ENCODE peak calls at places on chromosomes 2 and 18, in four cellular contexts. W, L, G and X are unnamed samples.

GRCh38 chr18:73669299-73669698 is 478.3 kb downstream of the FBXO15 start:
- DNase-seq in W (no peak), L (no peak), G (no peak), X (no peak)

GRCh38 chr2:208318127-208318526 is 52.1 kb downstream of the PIKFYVE start:
- DNase-seq in W (no peak), L (no peak), G (no peak), X (no peak)

GRCh38 chr2:47009368-47009767 is 93.8 kb upstream of the MCFD2 start:
- DNase-seq in W (no peak), L (no peak), G (no peak), X (no peak)

GRCh38 chr2:187055463-187055862 is 206.5 kb upstream of the ZSWIM2 start:
- DNase-seq in W (no peak), L (no peak), G (peak; percentile 12), X (no peak)

GRCh38 chr2:35428548-35428947 is 927.0 kb upstream of the CRIM1 start:
- DNase-seq in W (peak; percentile 18), L (no peak), G (peak; percentile 11), X (peak; percentile 2)

GRCh38 chr18:74310411-74310810 is 5.2 kb upstream of the C18orf63 start:
- DNase-seq in W (no peak), L (no peak), G (peak; percentile 65), X (peak; percentile 39)

GRCh38 chr2:236551843-236552542 is 17.6 kb upstream of the ACKR3 start:
- DNase-seq in W (no peak), L (no peak), G (no peak), X (no peak)

GRCh38 chr2:144131042-144131441 is 388.9 kb downstream of the ZEB2 start:
- DNase-seq in W (no peak), L (no peak), G (peak; percentile 29), X (no peak)

GRCh38 chr2:47631840-47632398 is 151.0 kb upstream of the MSH6 start:
- DNase-seq in W (peak; percentile 85), L (no peak), G (peak; percentile 71), X (peak; percentile 27)

GRCh38 chr2:205644018-205644417 is 38.3 kb upstream of the NRP2 start:
- DNase-seq in W (no peak), L (no peak), G (peak; percentile 61), X (no peak)

GRCh38 chr18:54613174-54613573 is 22.1 kb downstream of the DYNAP start:
- DNase-seq in W (no peak), L (no peak), G (no peak), X (no peak)

GRCh38 chr2:179884193-179884592 is 22.8 kb upstream of the ZNF385B start:
- DNase-seq in W (no peak), L (no peak), G (no peak), X (no peak)

GRCh38 chr2:133086176-133086575 is 416.2 kb upstream of the LYPD1 start:
- DNase-seq in W (no peak), L (no peak), G (no peak), X (no peak)

GRCh38 chr2:98665638-98666037 is 57.2 kb downstream of the UNC50 start:
- DNase-seq in W (no peak), L (no peak), G (no peak), X (no peak)

GRCh38 chr2:121860033-121860810 is 104.8 kb downstream of the TSN start:
- DNase-seq in W (no peak), L (no peak), G (peak; percentile 85), X (peak; percentile 62)

GRCh38 chr2:10229462-10230099 is 73.1 kb upstream of the HPCAL1 start:
- DNase-seq in W (no peak), L (peak; percentile 18), G (no peak), X (no peak)

GRCh38 chr18:22613058-22613690 is 195.5 kb upstream of the CTAGE1 start:
- DNase-seq in W (peak; percentile 41), L (no peak), G (no peak), X (no peak)

GRCh38 chr2:71385008-71385407 is 53.4 kb downstream of the ZNF638 start:
- DNase-seq in W (no peak), L (no peak), G (peak; percentile 63), X (peak; percentile 3)

GRCh38 chr2:178282075-178282474 is 87.8 kb downstream of the OSBPL6 start:
- DNase-seq in W (peak; percentile 60), L (no peak), G (peak; percentile 66), X (no peak)

GRCh38 chr2:81324046-81324445 is 1019.5 kb upstream of the LRRTM1 start:
- DNase-seq in W (no peak), L (no peak), G (no peak), X (no peak)

GRCh38 chr18:28802546-28802945 is 625.6 kb upstream of the CDH2 start:
- DNase-seq in W (no peak), L (no peak), G (no peak), X (no peak)

GRCh38 chr2:196123679-196124373 is 47.6 kb downstream of the STK17B start:
- DNase-seq in W (no peak), L (no peak), G (no peak), X (no peak)
- H3K27ac ChIP-seq in W (no peak overlapping the region), L (no peak overlapping the region), G (no peak overlapping the region), X (no peak overlapping the region)

DNA sequence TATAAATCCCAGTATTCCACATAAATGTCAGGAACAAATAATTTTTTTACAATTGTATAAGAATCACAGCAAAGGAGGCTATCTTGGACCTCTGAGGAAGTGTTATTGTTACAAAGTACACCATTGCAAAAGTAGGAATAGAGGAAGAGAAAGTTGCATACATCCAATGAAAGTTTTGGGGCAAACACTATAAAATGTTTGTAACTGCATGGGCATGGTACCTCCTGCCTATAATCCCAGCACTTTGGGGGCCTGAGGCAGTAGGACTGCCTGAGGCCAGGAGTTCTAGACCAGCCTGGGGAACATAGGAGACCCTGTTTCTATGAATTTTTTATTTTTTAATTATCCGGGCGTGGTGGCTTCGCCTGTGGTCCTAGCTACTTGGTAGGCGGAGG is 755 bp upstream of the MEMO1 start:
- DNase-seq in W (no peak), L (no peak), G (no peak), X (no peak)
- H3K27ac ChIP-seq in W (peak overlapping the region; percentile 74), L (no peak overlapping the region), G (peak overlapping the region; percentile 46), X (peak overlapping the region; percentile 91)

GRCh38 chr2:68719912-68720311 is 14.7 kb upstream of the ARHGAP25 start:
- DNase-seq in W (no peak), L (no peak), G (no peak), X (no peak)

GRCh38 chr2:68715353-68716041 is 19.1 kb upstream of the ARHGAP25 start:
- DNase-seq in W (peak; percentile 37), L (peak; percentile 42), G (peak; percentile 62), X (no peak)

GRCh38 chr2:68716948-68717661 is 17.5 kb upstream of the ARHGAP25 start:
- DNase-seq in W (no peak), L (no peak), G (no peak), X (no peak)

GRCh38 chr2:68714866-68715265 is 19.7 kb upstream of the ARHGAP25 start:
- DNase-seq in W (no peak), L (no peak), G (no peak), X (no peak)

DNA sequence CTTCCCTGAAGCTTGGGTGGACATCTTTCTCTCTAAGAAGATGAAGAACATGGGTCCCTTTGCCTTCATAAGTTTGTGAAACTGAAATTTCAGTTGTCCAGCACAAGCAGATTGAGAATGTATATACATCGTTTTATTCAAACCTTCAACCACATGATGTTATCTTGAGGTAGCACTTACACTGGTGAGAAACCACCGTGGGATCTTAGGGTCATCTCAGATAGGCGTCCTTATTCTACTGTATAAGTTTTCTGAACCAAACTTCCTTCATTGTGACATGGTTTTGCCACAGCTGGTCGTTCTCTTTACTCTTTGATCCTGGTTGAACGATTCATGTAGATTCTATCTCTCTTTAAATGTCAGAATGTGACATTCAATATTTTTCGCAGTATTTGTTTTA is 18.1 kb upstream of the ARHGAP25 start:
- DNase-seq in W (no peak), L (no peak), G (no peak), X (no peak)
- H3K27ac ChIP-seq in W (no peak overlapping the region), L (no peak overlapping the region), G (no peak overlapping the region), X (no peak overlapping the region)

DNA sequence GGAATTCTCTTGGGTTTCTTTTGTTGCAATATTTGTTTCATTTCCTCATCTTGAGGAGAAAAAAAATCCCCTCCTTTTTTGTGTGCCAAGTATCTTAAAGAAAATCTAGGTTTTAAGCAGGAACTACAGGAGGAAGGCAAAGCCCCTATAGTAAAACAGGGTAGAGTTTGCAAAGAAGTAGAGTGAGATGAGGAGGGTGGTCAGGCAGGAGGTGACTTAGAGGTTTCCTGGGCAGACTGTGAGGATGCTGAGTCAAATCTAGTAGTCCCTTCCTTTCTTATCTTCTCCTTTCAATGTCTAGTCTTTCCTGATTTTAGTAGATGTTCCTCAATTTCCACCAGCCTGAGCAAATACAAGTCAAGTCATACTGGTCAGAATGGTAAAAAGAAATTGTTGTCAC is 222.5 kb downstream of the PMAIP1 start:
- DNase-seq in W (no peak), L (no peak), G (no peak), X (no peak)
- H3K27ac ChIP-seq in W (no peak overlapping the region), L (no peak overlapping the region), G (no peak overlapping the region), X (no peak overlapping the region)

GRCh38 chr2:32832400-32832799 is 114.4 kb upstream of the LTBP1 start:
- DNase-seq in W (no peak), L (no peak), G (no peak), X (no peak)

GRCh38 chr2:32835148-32835547 is 111.6 kb upstream of the LTBP1 start:
- DNase-seq in W (no peak), L (no peak), G (no peak), X (no peak)

GRCh38 chr2:32836961-32837360 is 109.8 kb upstream of the LTBP1 start:
- DNase-seq in W (no peak), L (no peak), G (no peak), X (no peak)

GRCh38 chr2:32833709-32834108 is 113.0 kb upstream of the LTBP1 start:
- DNase-seq in W (no peak), L (no peak), G (no peak), X (no peak)

DNA sequence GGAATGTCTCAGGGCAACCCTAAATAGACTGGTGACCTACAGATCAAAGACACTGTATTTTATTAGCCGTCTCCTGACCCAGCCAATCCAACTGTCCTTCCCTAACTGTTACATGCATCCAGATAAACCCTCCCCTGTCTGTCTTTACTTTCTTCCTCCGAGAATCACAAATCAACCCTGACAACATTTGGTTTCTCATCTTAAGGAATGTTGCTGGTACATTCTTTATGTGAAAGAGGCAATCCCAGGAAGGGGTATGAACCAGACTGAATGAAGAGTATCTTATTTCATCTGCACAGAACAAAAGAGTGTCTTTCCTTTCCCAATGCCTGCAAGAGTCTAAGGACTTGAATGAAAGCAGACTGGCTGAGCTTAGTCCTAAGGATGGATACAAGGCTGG is 113.9 kb upstream of the LTBP1 start:
- DNase-seq in W (peak; percentile 6), L (no peak), G (no peak), X (no peak)
- H3K27ac ChIP-seq in W (no peak overlapping the region), L (no peak overlapping the region), G (no peak overlapping the region), X (no peak overlapping the region)

GRCh38 chr2:238905721-238906120 is 57.8 kb downstream of the TWIST2 start:
- DNase-seq in W (no peak), L (no peak), G (no peak), X (no peak)

GRCh38 chr2:238907717-238908173 is 59.9 kb downstream of the TWIST2 start:
- DNase-seq in W (no peak), L (peak; percentile 1), G (no peak), X (no peak)

GRCh38 chr2:238906936-238907716 is 59.2 kb downstream of the TWIST2 start:
- DNase-seq in W (no peak), L (peak; percentile 43), G (no peak), X (no peak)

GRCh38 chr2:238905224-238905623 is 57.3 kb downstream of the TWIST2 start:
- DNase-seq in W (no peak), L (no peak), G (no peak), X (no peak)

GRCh38 chr2:238906254-238906935 is 58.5 kb downstream of the TWIST2 start:
- DNase-seq in W (no peak), L (no peak), G (no peak), X (no peak)
- H3K27ac ChIP-seq in W (no peak overlapping the region), L (no peak overlapping the region), G (no peak overlapping the region), X (no peak overlapping the region)

GRCh38 chr18:70166668-70167067 is 38.8 kb downstream of the RTTN start:
- DNase-seq in W (no peak), L (no peak), G (no peak), X (no peak)
- H3K27ac ChIP-seq in W (no peak overlapping the region), L (no peak overlapping the region), G (no peak overlapping the region), X (no peak overlapping the region)